ENCODE peak calls at places on chromosomes 2 and 18, in five cellular contexts. D, M, S, B and K are unnamed samples.

GRCh38 chr2:48883661-48884060 is 128.1 kb upstream of the LHCGR start:
- DNase-seq in B (no peak), M (no peak), D (no peak), S (no peak), K (no peak)

GRCh38 chr2:174610243-174610995 is 12.8 kb upstream of the WIPF1 start:
- DNase-seq in M (no peak), B (no peak), D (no peak), S (no peak), K (no peak)

GRCh38 chr2:230870544-230871360 is 6.0 kb downstream of the ITM2C start:
- DNase-seq in D (no peak), B (no peak), S (no peak), M (no peak), K (no peak)

GRCh38 chr2:46225150-46225480 is 72.1 kb upstream of the EPAS1 start:
- DNase-seq in D (no peak), B (no peak), M (no peak), S (no peak), K (no peak)

GRCh38 chr2:240155080-240156025 is 14.9 kb upstream of the OTOS start:
- DNase-seq in M (no peak), D (no peak), B (no peak), S (no peak), K (no peak)

GRCh38 chr2:126342457-126342856 is 313.5 kb upstream of the GYPC start:
- DNase-seq in B (no peak), S (no peak), D (no peak), M (no peak), K (no peak)

GRCh38 chr2:36658277-36658748 is 38.2 kb upstream of the VIT start:
- DNase-seq in S (no peak), B (no peak), M (no peak), D (no peak), K (no peak)

GRCh38 chr2:170498559-170498958 is 216.6 kb upstream of the SP5 start:
- DNase-seq in D (no peak), M (no peak), S (no peak), B (no peak), K (no peak)

GRCh38 chr18:51051105-51051712 is 21.2 kb downstream of the SMAD4 start:
- DNase-seq in S (peak), M (peak), B (no peak), D (peak), K (peak)

GRCh38 chr2:24771099-24771498 is 22.1 kb downstream of the PTRHD1 start:
- DNase-seq in D (no peak), M (no peak), S (no peak), B (no peak), K (no peak)

GRCh38 chr18:67468038-67468437 is 48.5 kb downstream of the DSEL start:
- DNase-seq in M (no peak), S (no peak), D (no peak), B (no peak), K (no peak)

GRCh38 chr18:35386600-35387366 is 9.6 kb upstream of the ZNF396 start:
- DNase-seq in D (peak), S (peak), B (no peak), M (peak), K (peak)

GRCh38 chr2:136128905-136129304 is 11.0 kb upstream of the CXCR4 start:
- DNase-seq in M (no peak), D (no peak), S (no peak), B (no peak), K (no peak)
- H3K4me3 ChIP-seq in M (no peak), D (no peak), S (no peak), B (no peak), K (no peak)

DNA sequence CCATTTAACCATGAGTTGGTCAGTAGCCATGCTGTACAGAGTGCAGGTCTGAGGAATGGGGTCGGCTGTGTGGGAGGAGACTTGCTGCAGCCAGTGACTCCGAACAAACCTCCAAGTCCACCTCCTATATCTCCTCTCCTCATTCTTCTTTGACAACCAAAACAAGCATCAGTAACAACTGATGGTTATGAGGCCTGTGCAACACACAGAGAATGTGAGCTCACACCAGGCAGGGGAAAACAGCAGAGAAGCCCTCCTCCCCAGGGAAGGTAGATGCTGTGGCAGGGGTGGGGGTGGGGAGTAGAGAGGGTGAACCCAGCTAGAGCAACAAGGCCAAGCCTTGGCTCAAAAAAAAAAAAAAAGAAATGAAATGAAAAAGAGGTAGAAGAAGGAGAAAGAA is 12.3 kb upstream of the CNGA3 start:
- DNase-seq in S (no peak), M (peak), B (no peak), D (no peak), K (no peak)
- H3K4me3 ChIP-seq in S (no peak), M (peak), B (no peak), D (no peak), K (no peak)

DNA sequence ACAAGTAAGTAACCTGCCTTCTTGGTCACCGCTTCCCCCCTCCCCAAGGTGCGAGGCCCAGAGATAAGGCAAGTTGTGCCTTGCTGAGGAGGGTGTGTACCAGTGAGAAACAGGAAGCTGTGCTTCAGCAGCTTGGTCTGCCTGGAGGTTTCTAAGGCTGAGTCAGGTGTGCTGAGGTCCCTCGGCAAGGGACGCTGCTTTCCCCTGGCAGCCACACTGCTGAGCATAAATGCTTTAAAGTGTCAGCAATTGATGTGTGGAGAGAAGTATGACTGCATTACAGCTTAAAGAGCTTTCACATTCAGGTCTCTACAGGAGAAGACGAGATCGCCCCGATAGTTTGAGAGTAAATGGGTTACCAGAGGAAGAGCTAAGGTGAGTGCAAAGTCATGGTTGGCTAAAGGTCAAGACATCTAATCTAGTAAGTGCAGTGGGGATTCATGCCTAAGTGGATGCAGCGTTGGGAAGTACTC is 86.9 kb downstream of the LIMS1 start:
- DNase-seq in B (no peak), S (no peak), M (no peak), D (peak), K (peak)
- H3K4me3 ChIP-seq in B (no peak), S (peak), M (no peak), D (peak), K (peak)

GRCh38 chr2:161171595-161171929 is 11.3 kb downstream of the TANK start:
- DNase-seq in D (peak), M (no peak), S (no peak), B (no peak), K (no peak)

GRCh38 chr2:161169335-161169734 is 9.1 kb downstream of the TANK start:
- DNase-seq in D (no peak), M (no peak), S (no peak), B (no peak), K (no peak)

GRCh38 chr2:161170917-161171594 is 10.8 kb downstream of the TANK start:
- DNase-seq in B (no peak), M (peak), S (no peak), D (peak), K (peak)

GRCh38 chr2:161172901-161173540 is 12.8 kb downstream of the TANK start:
- DNase-seq in B (no peak), S (no peak), M (no peak), D (no peak), K (no peak)

DNA sequence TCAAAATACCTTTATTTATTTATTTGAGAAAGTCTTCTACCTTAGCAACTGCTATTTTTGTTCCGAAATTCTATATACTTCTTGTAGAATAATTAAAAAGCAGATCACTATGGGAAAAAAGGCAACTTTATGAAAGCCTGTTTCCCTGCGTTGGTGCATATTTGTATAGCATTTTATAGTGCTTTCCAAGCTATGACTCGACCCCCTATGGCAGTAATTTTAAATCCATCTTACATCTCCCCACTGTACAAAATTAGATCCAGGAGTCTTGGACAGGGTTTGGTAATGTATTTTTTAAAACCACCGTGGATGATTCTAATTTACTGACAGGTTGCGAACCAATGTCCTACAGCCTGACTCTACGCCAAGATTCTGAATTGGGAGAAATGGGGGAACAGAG is 10.1 kb downstream of the TANK start:
- DNase-seq in S (no peak), B (no peak), M (no peak), D (no peak), K (peak)
- H3K4me3 ChIP-seq in S (no peak), B (no peak), M (peak), D (no peak), K (no peak)

DNA sequence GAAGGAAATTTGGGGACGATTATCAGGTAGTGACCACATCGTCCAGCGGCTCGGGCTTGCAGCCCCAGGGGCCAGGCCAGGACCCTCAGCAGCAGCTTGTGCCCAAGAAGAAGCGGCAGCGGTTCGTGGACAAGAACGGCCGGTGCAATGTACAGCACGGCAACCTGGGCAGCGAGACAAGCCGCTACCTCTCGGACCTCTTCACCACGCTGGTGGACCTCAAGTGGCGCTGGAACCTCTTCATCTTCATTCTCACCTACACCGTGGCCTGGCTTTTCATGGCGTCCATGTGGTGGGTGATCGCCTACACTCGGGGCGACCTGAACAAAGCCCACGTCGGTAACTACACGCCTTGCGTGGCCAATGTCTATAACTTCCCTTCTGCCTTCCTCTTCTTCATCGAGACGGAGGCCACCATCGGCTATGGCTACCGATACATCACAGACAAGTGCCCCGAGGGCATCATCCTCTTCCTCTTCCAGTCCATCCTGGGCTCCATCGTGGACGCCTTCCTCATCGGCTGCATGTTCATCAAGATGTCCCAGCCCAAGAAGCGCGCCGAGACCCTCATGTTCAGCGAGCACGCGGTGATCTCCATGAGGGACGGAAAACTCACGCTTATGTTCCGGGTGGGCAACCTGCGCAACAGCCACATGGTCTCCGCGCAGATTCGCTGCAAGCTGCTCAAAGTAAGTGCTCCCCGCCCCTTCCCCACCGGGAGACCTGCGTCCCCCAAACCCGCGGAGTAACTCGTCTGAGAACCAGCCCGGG is 479 bp downstream of the KCNJ3 start:
- DNase-seq in D (no peak), S (no peak), M (no peak), B (no peak), K (no peak)
- H3K4me3 ChIP-seq in D (no peak), S (peak), M (no peak), B (no peak), K (no peak)

GRCh38 chr18:44804033-44804432 is 123.3 kb downstream of the SETBP1 start:
- DNase-seq in D (no peak), M (peak), S (no peak), B (no peak), K (peak)

GRCh38 chr18:44805176-44805575 is 124.5 kb downstream of the SETBP1 start:
- DNase-seq in B (no peak), S (no peak), M (no peak), D (no peak), K (no peak)

GRCh38 chr18:44801796-44802195 is 121.1 kb downstream of the SETBP1 start:
- DNase-seq in S (no peak), D (no peak), M (no peak), B (no peak), K (no peak)

GRCh38 chr18:44802508-44802907 is 121.8 kb downstream of the SETBP1 start:
- DNase-seq in D (peak), B (no peak), M (peak), S (no peak), K (peak)

GRCh38 chr18:44803019-44803650 is 122.4 kb downstream of the SETBP1 start:
- DNase-seq in D (no peak), M (peak), B (no peak), S (no peak), K (no peak)
- H3K4me3 ChIP-seq in D (no peak), M (peak), B (no peak), S (no peak), K (no peak)

GRCh38 chr2:15791294-15791693 is 149.1 kb upstream of the MYCN start:
- DNase-seq in D (no peak), M (no peak), S (no peak), B (no peak), K (no peak)
- H3K4me3 ChIP-seq in D (no peak), M (no peak), S (no peak), B (no peak), K (no peak)